ENCODE peak calls at places on chromosomes 3 and 15, in nine cellular contexts. P is germinal center; Q is posterior cingulate gyrus; W is activated CD8-positive, alpha-beta memory T cell treated with anti-CD3 and anti-CD28 coated beads, Interleukin-2, amount 50 U/mL, for 4 hours; T is GM13977; I is activated CD4-positive, alpha-beta T cell treated with anti-CD3 and anti-CD28 coated beads, Interleukin-2, amount 10 ng/mL, durations not matched to agents 7 days and 5 days; L is KG1; O is ACHN; G is mesenteric fat pad. F is an unnamed sample.

GRCh38 chr15:91275844-91276243 is 175.8 kb downstream of the SV2B start:
- DNase-seq in P (no peak), Q (no peak), W (no peak), T (no peak), I (no peak), L (no peak), O (no peak), G (no peak), F (no peak)

GRCh38 chr3:174440741-174441587 is 418.2 kb upstream of the NAALADL2 start:
- DNase-seq in P (peak), Q (peak), W (peak), T (peak), I (peak), L (peak), O (peak), G (peak), F (peak)

GRCh38 chr15:66779331-66780009 is 77.4 kb downstream of the SMAD6 start:
- DNase-seq in P (no peak), Q (no peak), W (no peak), T (no peak), I (no peak), L (no peak), O (no peak), G (no peak), F (no peak)

GRCh38 chr3:32945136-32945535 is 6.3 kb upstream of the CCR4 start:
- DNase-seq in P (no peak), Q (no peak), W (no peak), T (no peak), I (no peak), L (no peak), O (no peak), G (no peak), F (no peak)

GRCh38 chr3:38051131-38051530 is 12.1 kb downstream of the DLEC1 start:
- DNase-seq in P (no peak), Q (no peak), W (no peak), T (no peak), I (no peak), L (no peak), O (no peak), G (no peak), F (no peak)

GRCh38 chr3:157388051-157388450 is 48.6 kb upstream of the PTX3 start:
- DNase-seq in P (no peak), Q (no peak), W (no peak), T (no peak), I (no peak), L (no peak), O (no peak), G (no peak), F (no peak)

GRCh38 chr3:119891944-119892721 is 110.2 kb downstream of the NR1I2 start:
- DNase-seq in P (peak), Q (no peak), W (peak), T (peak), I (peak), L (no peak), O (peak), G (no peak), F (peak)

GRCh38 chr3:155233213-155233612 is 60.3 kb downstream of the STRIT1 start:
- DNase-seq in P (no peak), Q (no peak), W (no peak), T (no peak), I (no peak), L (no peak), O (no peak), G (no peak), F (no peak)

GRCh38 chr3:29065211-29065785 is 215.6 kb upstream of the RBMS3 start:
- DNase-seq in P (no peak), Q (peak), W (no peak), T (no peak), I (no peak), L (no peak), O (peak), G (no peak), F (peak)

F was measured in SK-N-DZ.